ENCODE peak calls at places on chromosomes 7 and 10, in eight cellular contexts. G, F, J, H, X, M, N and Z are unnamed samples.

GRCh38 chr10:3500408-3500856 is 284.6 kb downstream of the KLF6 start:
- DNase-seq in N (peak), J (no peak), M (peak), G (no peak), F (peak), H (peak), X (peak), Z (peak)

GRCh38 chr7:55878701-55879100 is 8.6 kb upstream of the ZNF713 start:
- DNase-seq in H (no peak), F (no peak), N (no peak), J (no peak), M (no peak), G (no peak), X (no peak), Z (no peak)

GRCh38 chr7:128891942-128892269 is 18.6 kb downstream of the KCP start:
- DNase-seq in F (no peak), H (no peak), X (no peak), N (no peak), J (no peak), G (no peak), M (peak), Z (no peak)

GRCh38 chr7:107185716-107186115 is 16.9 kb downstream of the HBP1 start:
- DNase-seq in H (no peak), X (no peak), M (no peak), J (no peak), F (no peak), N (no peak), G (no peak), Z (no peak)

GRCh38 chr7:68679456-68680234 is 918.6 kb upstream of the AUTS2 start:
- DNase-seq in J (no peak), N (no peak), F (no peak), H (no peak), X (no peak), M (no peak), G (no peak), Z (no peak)

GRCh38 chr7:95476072-95476845 is 9.5 kb upstream of the ASB4 start:
- DNase-seq in J (no peak), F (no peak), N (no peak), G (no peak), X (no peak), H (no peak), M (no peak), Z (peak)

GRCh38 chr10:14304029-14304428 is 26.7 kb downstream of the FRMD4A start:
- DNase-seq in G (no peak), H (no peak), N (no peak), F (no peak), J (no peak), M (no peak), X (no peak), Z (no peak)

GRCh38 chr10:132443605-132443997 is 46.6 kb downstream of the PWWP2B start:
- DNase-seq in H (no peak), J (no peak), X (peak), G (peak), M (no peak), N (no peak), F (no peak), Z (peak)

GRCh38 chr10:119344381-119344780 is 137.0 kb downstream of the GRK5 start:
- DNase-seq in F (no peak), M (peak), G (no peak), J (no peak), N (no peak), X (no peak), H (no peak), Z (no peak)

GRCh38 chr7:134946260-134946659 is 40.0 kb upstream of the AGBL3 start:
- DNase-seq in N (no peak), X (no peak), J (no peak), G (no peak), M (no peak), H (no peak), F (no peak), Z (no peak)

GRCh38 chr7:127239814-127240213 is 12.9 kb downstream of the GRM8 start:
- DNase-seq in G (no peak), N (no peak), J (no peak), H (no peak), X (no peak), F (peak), M (no peak), Z (no peak)

GRCh38 chr10:62614389-62615157 is 189.9 kb upstream of the ADO start:
- DNase-seq in N (no peak), M (no peak), G (peak), F (no peak), X (no peak), H (no peak), J (no peak), Z (peak)

GRCh38 chr10:52379287-52379686 is 65.2 kb downstream of the DKK1 start:
- DNase-seq in N (no peak), J (no peak), M (no peak), G (peak), X (no peak), H (no peak), F (no peak), Z (no peak)

GRCh38 chr7:29878081-29878688 is 71.9 kb downstream of the WIPF3 start:
- DNase-seq in H (peak), X (no peak), N (peak), J (no peak), F (no peak), G (peak), M (no peak), Z (peak)

GRCh38 chr7:143375298-143376034 is 5.7 kb upstream of the ZYX start:
- DNase-seq in H (no peak), J (no peak), F (no peak), X (no peak), M (no peak), N (no peak), G (peak), Z (no peak)

GRCh38 chr7:130189281-130189782 is 15.9 kb downstream of the TMEM209 start:
- DNase-seq in G (no peak), J (no peak), H (no peak), N (no peak), X (no peak), M (no peak), F (no peak), Z (no peak)

GRCh38 chr7:115910541-115911164 is 119.9 kb downstream of the TFEC start:
- DNase-seq in M (no peak), F (no peak), X (no peak), G (peak), H (peak), J (no peak), N (no peak), Z (no peak)

GRCh38 chr10:20492447-20492846 is 404.7 kb downstream of the NEBL start:
- DNase-seq in H (peak), G (no peak), N (no peak), M (no peak), J (no peak), X (no peak), F (no peak), Z (no peak)

GRCh38 chr10:55220975-55221374 is 419.9 kb upstream of the PCDH15 start:
- DNase-seq in J (no peak), X (no peak), N (no peak), G (no peak), H (no peak), F (no peak), M (no peak), Z (no peak)

GRCh38 chr7:148095066-148095465 is 495.5 kb upstream of the C7orf33 start:
- DNase-seq in N (peak), G (no peak), J (no peak), M (no peak), H (no peak), F (no peak), X (no peak), Z (no peak)

GRCh38 chr10:70494966-70495365 is 16.4 kb downstream of the PALD1 start:
- DNase-seq in N (peak), M (no peak), G (no peak), F (no peak), X (peak), J (no peak), H (no peak), Z (no peak)

GRCh38 chr7:19587291-19587690 is 121.5 kb downstream of the POLR1F start:
- DNase-seq in X (no peak), F (peak), J (no peak), G (no peak), M (no peak), H (peak), N (no peak), Z (no peak)
- TF ChIP-seq CTCF in X (no peak), F (peak), J (no peak), G (no peak), M (no peak), H (no peak), N (no peak), Z (peak)

DNA sequence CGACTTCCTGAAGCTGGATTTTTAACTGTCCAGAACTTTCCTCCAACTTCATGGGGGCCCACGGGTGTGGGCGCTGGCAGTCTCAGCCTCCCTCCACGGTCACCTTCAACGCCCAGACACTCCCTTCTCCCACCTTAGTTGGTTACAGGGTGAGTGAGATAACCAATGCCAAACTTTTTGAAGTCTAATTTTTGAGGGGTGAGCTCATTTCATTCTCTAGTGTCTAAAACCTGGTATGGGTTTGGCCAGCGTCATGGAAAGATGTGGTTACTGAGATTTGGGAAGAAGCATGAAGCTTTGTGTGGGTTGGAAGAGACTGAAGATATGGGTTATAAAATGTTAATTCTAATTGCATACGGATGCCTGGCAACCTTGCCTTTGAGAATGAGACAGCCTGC is 3.3 kb downstream of the FZD1 start:
- DNase-seq in N (no peak), X (no peak), F (no peak), M (no peak), G (no peak), H (no peak), J (no peak), Z (no peak)
- H3K27ac ChIP-seq in N (no peak), X (peak), F (no peak), M (no peak), G (no peak), H (no peak), J (no peak), Z (no peak)

DNA sequence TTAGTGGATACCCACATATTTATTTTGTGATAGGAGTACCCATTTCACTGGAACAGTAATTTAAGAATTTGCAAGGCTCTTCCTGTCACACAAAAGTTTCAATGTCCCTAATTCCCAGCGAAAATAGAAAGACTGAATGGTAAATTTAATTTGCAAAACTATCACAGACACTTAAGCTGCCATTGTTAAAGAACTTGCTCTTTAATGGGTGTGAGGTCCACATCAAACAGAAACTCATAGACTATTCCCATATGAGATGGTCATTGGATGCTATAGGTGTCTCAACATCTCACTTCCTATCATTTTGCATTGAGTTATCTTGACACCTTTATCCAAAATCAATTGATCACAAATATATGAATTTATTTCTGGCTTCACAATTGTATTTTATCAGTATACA is 415.9 kb downstream of the GPAM start:
- DNase-seq in G (no peak), H (no peak), J (no peak), X (no peak), N (no peak), M (no peak), F (no peak), Z (no peak)
- TF ChIP-seq CTCF in G (no peak), H (no peak), J (no peak), X (no peak), N (no peak), M (no peak), F (no peak), Z (no peak)

GRCh38 chr10:8060010-8060703 is 5.7 kb downstream of the GATA3 start:
- DNase-seq in H (no peak), N (no peak), M (no peak), X (no peak), G (peak), F (peak), J (no peak), Z (no peak)

GRCh38 chr10:8063128-8063908 is 8.8 kb downstream of the GATA3 start:
- DNase-seq in F (peak), M (no peak), J (no peak), N (no peak), G (no peak), X (no peak), H (no peak), Z (no peak)

GRCh38 chr10:8060704-8061121 is 6.2 kb downstream of the GATA3 start:
- DNase-seq in J (no peak), X (no peak), N (no peak), M (no peak), F (no peak), H (no peak), G (no peak), Z (no peak)

GRCh38 chr10:8059191-8059936 is 4.9 kb downstream of the GATA3 start:
- DNase-seq in F (peak), M (no peak), G (no peak), X (no peak), H (no peak), J (no peak), N (no peak), Z (no peak)

DNA sequence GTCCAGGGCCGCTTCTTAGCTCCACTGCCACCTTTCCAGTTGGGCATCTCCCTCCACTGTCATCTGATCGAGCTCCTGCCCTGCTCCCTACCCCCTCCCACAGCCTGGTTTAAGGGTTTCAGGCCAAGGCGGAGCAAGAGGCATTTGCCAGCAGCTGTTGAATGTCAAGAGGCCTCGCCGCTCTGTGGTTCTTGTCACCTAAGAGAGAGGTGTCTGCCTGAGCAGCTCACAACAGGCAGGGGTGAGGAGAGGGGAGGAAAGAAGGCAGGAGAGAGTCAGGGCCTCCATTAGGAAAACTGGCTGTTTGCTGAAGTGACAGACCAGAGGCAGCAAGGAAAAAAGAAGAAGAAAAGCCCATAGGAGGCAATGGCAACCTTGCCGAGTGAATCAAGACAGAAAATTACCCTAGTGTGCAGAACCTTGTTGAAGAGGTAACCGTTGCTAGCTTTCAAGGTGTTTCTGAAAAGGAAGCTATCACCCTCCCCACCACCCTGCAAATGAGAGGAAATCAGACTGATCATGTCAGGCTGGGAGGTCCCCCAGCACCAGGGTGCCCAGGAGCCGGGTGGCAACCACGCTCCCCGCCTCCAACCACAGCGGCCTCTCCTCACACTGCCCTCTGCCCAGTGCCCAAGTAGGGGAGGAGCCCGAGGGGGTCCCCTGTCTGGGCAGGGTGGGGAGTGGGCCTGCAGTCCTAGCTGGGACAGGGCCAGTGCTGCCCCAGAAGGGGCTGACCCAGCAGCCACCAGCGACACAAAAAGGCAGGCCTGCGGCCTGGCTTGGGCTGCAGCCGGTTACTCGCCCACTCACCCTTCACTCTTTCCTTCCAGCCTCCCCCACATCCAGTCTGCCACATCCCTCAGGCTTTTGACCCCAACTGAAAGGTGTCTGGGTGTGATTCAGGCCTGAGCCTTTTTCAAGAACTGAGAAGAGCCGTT is 7.1 kb downstream of the GATA3 start:
- DNase-seq in G (no peak), N (no peak), M (no peak), F (no peak), H (peak), J (no peak), X (no peak), Z (no peak)
- H3K27ac ChIP-seq in G (no peak), N (no peak), M (no peak), F (no peak), H (no peak), J (no peak), X (no peak), Z (no peak)

DNA sequence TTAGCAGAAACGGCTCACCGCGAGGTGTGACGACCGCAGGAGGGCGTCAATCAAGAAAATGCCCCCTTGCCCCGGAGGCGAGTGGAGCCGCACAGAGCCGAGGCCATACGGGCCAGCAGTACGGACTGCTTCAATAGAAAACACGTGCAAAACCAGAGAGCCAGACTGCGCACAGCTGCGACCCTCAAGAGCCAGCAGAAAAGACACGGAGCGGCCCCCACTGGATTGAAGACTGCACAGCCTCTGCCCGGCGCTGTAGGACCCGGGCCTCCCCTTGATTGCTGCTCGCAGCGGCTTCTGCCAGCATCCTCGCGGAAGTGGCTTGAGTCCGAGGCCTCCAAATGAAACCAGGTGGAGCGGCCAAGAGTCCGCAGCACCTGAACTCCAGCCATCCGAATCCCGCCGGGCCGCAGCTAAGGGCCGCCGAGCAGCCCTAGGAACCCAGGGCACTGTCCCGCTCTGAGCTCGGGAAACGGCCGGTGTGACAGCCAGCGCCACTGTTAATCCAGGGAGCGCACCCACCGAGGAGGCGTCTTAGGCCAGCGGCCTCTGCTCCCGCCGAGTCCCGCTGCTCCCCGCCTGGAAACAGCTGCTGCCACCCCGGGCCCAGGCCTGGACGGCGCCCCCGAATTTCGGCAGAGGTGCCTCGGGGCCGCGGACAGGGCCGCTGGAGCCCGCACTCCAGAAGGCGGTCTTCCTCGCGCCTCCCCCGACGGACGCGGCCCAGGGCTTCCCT is 660 bp upstream of the HHEX start:
- DNase-seq in M (peak), N (peak), X (no peak), J (no peak), F (peak), H (peak), G (peak), Z (peak)
- TF ChIP-seq CTCF in M (no peak), N (no peak), X (no peak), J (no peak), F (peak), H (peak), G (no peak), Z (peak)

GRCh38 chr10:126204320-126204719 is 184.0 kb downstream of the ADAM12 start:
- DNase-seq in G (peak), M (no peak), N (no peak), X (no peak), F (no peak), H (no peak), J (no peak), Z (no peak)
- H3K27ac ChIP-seq in G (peak), M (no peak), N (no peak), X (no peak), F (no peak), H (no peak), J (no peak), Z (no peak)

GRCh38 chr7:28766359-28766758 is 191.8 kb downstream of the TRIL start:
- DNase-seq in N (no peak), F (no peak), G (no peak), X (no peak), M (no peak), H (no peak), J (no peak), Z (no peak)

GRCh38 chr7:28767356-28767755 is 190.8 kb downstream of the TRIL start:
- DNase-seq in N (no peak), X (no peak), M (no peak), J (no peak), F (no peak), G (no peak), H (no peak), Z (no peak)

GRCh38 chr7:28773423-28774129 is 184.6 kb downstream of the TRIL start:
- DNase-seq in F (no peak), G (no peak), M (no peak), H (no peak), X (no peak), J (no peak), N (no peak), Z (no peak)

GRCh38 chr7:28771901-28772622 is 186.1 kb downstream of the TRIL start:
- DNase-seq in J (no peak), G (no peak), M (no peak), N (no peak), X (no peak), F (no peak), H (no peak), Z (no peak)

GRCh38 chr7:28768577-28769147 is 189.5 kb downstream of the TRIL start:
- DNase-seq in G (peak), H (no peak), X (no peak), N (no peak), J (no peak), M (no peak), F (no peak), Z (peak)
- TF ChIP-seq CTCF in G (no peak), H (no peak), X (no peak), N (no peak), J (no peak), M (no peak), F (no peak), Z (no peak)

GRCh38 chr10:93023013-93023650 is 37.5 kb upstream of the CYP26C1 start:
- DNase-seq in X (no peak), F (no peak), G (no peak), H (no peak), M (no peak), N (no peak), J (no peak), Z (no peak)
- H3K27ac ChIP-seq in X (no peak), F (no peak), G (no peak), H (no peak), M (no peak), N (no peak), J (no peak), Z (no peak)

GRCh38 chr7:28748934-28749584 is 209.1 kb downstream of the TRIL start:
- DNase-seq in G (peak), H (no peak), F (no peak), N (no peak), M (peak), J (no peak), X (peak), Z (peak)
- TF ChIP-seq CTCF in G (peak), H (no peak), F (no peak), N (no peak), M (no peak), J (no peak), X (no peak), Z (no peak)

DNA sequence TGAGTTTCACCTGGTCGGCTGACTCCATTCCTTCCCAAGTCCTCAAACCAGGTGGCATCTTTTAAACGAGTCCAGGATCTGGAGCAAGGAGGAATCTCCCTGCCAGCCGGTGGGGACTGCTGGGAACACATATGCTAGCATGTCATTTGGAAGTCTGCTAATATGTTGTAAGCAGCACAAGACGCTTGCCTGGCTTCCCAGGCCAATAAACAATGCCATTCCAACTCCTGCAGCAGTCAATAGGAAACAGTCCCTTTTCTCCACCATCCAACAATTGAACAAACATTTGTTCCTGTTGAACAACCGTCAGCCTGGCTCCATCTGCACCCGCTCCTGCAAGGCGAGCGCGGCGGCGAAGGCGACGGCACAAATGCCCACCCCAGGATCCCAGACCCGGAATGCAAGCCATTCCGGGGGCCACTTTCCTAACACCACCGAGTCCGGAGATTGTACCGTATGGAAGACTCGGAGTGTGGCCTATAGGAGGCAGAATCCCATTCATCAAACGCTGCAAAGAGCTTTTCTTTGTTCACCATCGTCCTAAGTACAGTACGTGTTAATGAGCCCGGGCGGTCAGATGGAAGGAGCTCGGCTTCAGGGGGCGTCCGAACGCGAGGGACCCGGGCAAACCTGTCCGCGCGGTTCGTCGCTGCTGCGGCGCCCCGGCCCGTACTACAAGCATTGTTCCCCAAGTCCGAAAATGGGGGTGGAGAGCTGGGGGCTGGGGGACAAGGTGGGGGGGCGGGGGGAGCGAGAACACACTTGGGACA is 1.6 kb downstream of the FAM53B start:
- DNase-seq in J (peak), N (no peak), X (no peak), F (no peak), H (peak), G (peak), M (peak), Z (peak)
- H3K27ac ChIP-seq in J (peak), N (peak), X (peak), F (no peak), H (no peak), G (no peak), M (peak), Z (no peak)